ENCODE peak calls at places on chromosomes 3 and 15, in nine cellular contexts. N is Daoy; R is HFF-Myc; B is H1; J is stimulated activated naive B cell treated with anti-CD40 and anti-IgM and Interleukin-4, amounts not matched to agents 10 μg/mL and 1 μg/mL and 100 μg/mL, for 72 hours; W is endothelial cell of umbilical vein; Q is ovary; M is NCI-H1417 treated with DMSO at 0.1 percent for 48 hours; Y is Caki2. G is an unnamed sample.

GRCh38 chr3:126179825-126180476 is 435 bp downstream of the ALDH1L1 start:
- DNase-seq in N (peak; percentile 67), R (no peak), B (peak; percentile 82), J (no peak), W (no peak), Q (peak; percentile 84), M (no peak), Y (peak; percentile 39), G (no peak)

GRCh38 chr3:13718437-13718836 is 161.4 kb downstream of the WNT7A start:
- DNase-seq in N (no peak), R (no peak), B (peak; percentile 41), J (no peak), W (no peak), Q (peak; percentile 15), M (no peak), Y (no peak), G (peak; percentile 5)

GRCh38 chr15:51830279-51830806 is 890 bp downstream of the TMOD3 start:
- DNase-seq in N (no peak), R (peak; percentile 57), B (no peak), J (no peak), W (peak; percentile 69), Q (no peak), M (no peak), Y (no peak), G (peak; percentile 24)

GRCh38 chr15:89492111-89492641 is 4.2 kb downstream of the RHCG start:
- DNase-seq in N (peak; percentile 34), R (no peak), B (peak; percentile 89), J (no peak), W (no peak), Q (no peak), M (no peak), Y (no peak), G (peak; percentile 44)

GRCh38 chr3:114519415-114519814 is 225.6 kb downstream of the TIGIT start:
- DNase-seq in N (peak; percentile 64), R (peak; percentile 33), B (no peak), J (peak; percentile 13), W (peak; percentile 49), Q (no peak), M (no peak), Y (peak; percentile 56), G (peak; percentile 5)

GRCh38 chr3:7144696-7145308 is 283.9 kb downstream of the GRM7 start:
- DNase-seq in N (no peak), R (no peak), B (peak; percentile 49), J (no peak), W (peak; percentile 36), Q (no peak), M (no peak), Y (no peak), G (peak; percentile 6)

GRCh38 chr15:38893920-38894259 is 329.3 kb upstream of the RASGRP1 start:
- DNase-seq in N (no peak), R (no peak), B (no peak), J (no peak), W (no peak), Q (no peak), M (no peak), Y (no peak), G (no peak)

GRCh38 chr15:96348112-96349027 is 17.9 kb downstream of the NR2F2 start:
- DNase-seq in N (no peak), R (no peak), B (peak; percentile 50), J (no peak), W (peak; percentile 68), Q (no peak), M (no peak), Y (no peak), G (no peak)

GRCh38 chr3:126704494-126705214 is 614 bp downstream of the CHCHD6 start:
- DNase-seq in N (no peak), R (no peak), B (no peak), J (no peak), W (no peak), Q (no peak), M (no peak), Y (no peak), G (no peak)

G was measured in GM10248.